ENCODE peak calls at places on chromosomes 5 and 9, in five cellular contexts. One of them, this sample, is unnamed.

GRCh38 chr9:72977670-72978069 is 24.8 kb upstream of the ALDH1A1 start:
- DNase-seq in T-cell: no peak
- DNase-seq in LHCN-M2: peak
- DNase-seq in mammary epithelial cell: peak
- DNase-seq in A549: peak
- DNase-seq in this sample: peak

GRCh38 chr5:55004728-55005127 is 19.3 kb upstream of the GZMK start:
- DNase-seq in A549: no peak
- DNase-seq in mammary epithelial cell: peak
- DNase-seq in T-cell: no peak
- DNase-seq in LHCN-M2: peak
- DNase-seq in this sample: no peak

GRCh38 chr5:115946655-115947054 is 15.6 kb upstream of the LVRN start:
- DNase-seq in A549: peak
- DNase-seq in mammary epithelial cell: peak
- DNase-seq in LHCN-M2: peak
- DNase-seq in T-cell: no peak
- DNase-seq in this sample: no peak

GRCh38 chr5:109692011-109692410 is 2.3 kb downstream of the MAN2A1 start:
- DNase-seq in A549: no peak
- DNase-seq in mammary epithelial cell: peak
- DNase-seq in T-cell: no peak
- DNase-seq in LHCN-M2: peak
- DNase-seq in this sample: no peak

GRCh38 chr9:117691367-117691766 is 12.8 kb upstream of the TLR4 start:
- DNase-seq in LHCN-M2: peak
- DNase-seq in mammary epithelial cell: peak
- DNase-seq in A549: no peak
- DNase-seq in T-cell: no peak
- DNase-seq in this sample: no peak

GRCh38 chr9:130268521-130269131 is 3.1 kb downstream of the HMCN2 start:
- DNase-seq in mammary epithelial cell: no peak
- DNase-seq in T-cell: no peak
- DNase-seq in A549: no peak
- DNase-seq in LHCN-M2: peak
- DNase-seq in this sample: no peak

GRCh38 chr5:33311893-33312292 is 128.9 kb upstream of the TARS1 start:
- DNase-seq in LHCN-M2: peak
- DNase-seq in A549: peak
- DNase-seq in mammary epithelial cell: peak
- DNase-seq in T-cell: no peak
- DNase-seq in this sample: peak

GRCh38 chr5:77214151-77214550 is 3.7 kb downstream of the PDE8B start:
- DNase-seq in mammary epithelial cell: no peak
- DNase-seq in T-cell: no peak
- DNase-seq in A549: no peak
- DNase-seq in LHCN-M2: no peak
- DNase-seq in this sample: no peak

GRCh38 chr9:121972501-121972981 is 120.6 kb downstream of the TTLL11 start:
- DNase-seq in T-cell: no peak
- DNase-seq in A549: peak
- DNase-seq in mammary epithelial cell: peak
- DNase-seq in LHCN-M2: peak
- DNase-seq in this sample: peak

This sample was measured in astrocyte of the hippocampus.